ENCODE peak calls at places on chromosomes 13 and 19, in five cellular contexts. I is CD8-positive, alpha-beta memory T cell; N is lung; M is GM23248; F is breast epithelium. S is an unnamed sample.

GRCh38 chr19:45876411-45877197 is 9.3 kb downstream of the IRF2BP1 start:
- DNase-seq in M (peak; percentile 28), F (peak; percentile 72), N (no peak), I (no peak), S (no peak)

GRCh38 chr13:83773961-83774360 is 108.3 kb downstream of the SLITRK1 start:
- DNase-seq in N (no peak), I (no peak), M (peak; percentile 2), F (no peak), S (no peak)

GRCh38 chr13:81658598-81659370 is 1317.9 kb upstream of the SPRY2 start:
- DNase-seq in I (no peak), F (no peak), M (no peak), N (no peak), S (no peak)

GRCh38 chr13:30997697-30998547 is 65.5 kb downstream of the TEX26 start:
- DNase-seq in M (no peak), N (no peak), I (no peak), F (no peak), S (no peak)

GRCh38 chr19:42285988-42286348 is 16.0 kb upstream of the PRR19 start:
- DNase-seq in M (no peak), I (no peak), N (no peak), F (no peak), S (no peak)

GRCh38 chr19:49071860-49072547 is 495 bp downstream of the KCNA7 start:
- DNase-seq in F (no peak), I (no peak), N (no peak), M (peak; percentile 45), S (no peak)

GRCh38 chr13:72126424-72126823 is 259.4 kb upstream of the DACH1 start:
- DNase-seq in F (no peak), M (no peak), N (no peak), I (no peak), S (no peak)

GRCh38 chr19:4537953-4538600 is 1.8 kb downstream of the LRG1 start:
- DNase-seq in N (no peak), M (no peak), I (no peak), F (no peak), S (no peak)

GRCh38 chr19:55578761-55579747 is 1.6 kb downstream of the ZNF579 start:
- DNase-seq in M (no peak), N (no peak), I (no peak), F (no peak), S (no peak)

GRCh38 chr13:113839536-113840204 is 24.2 kb downstream of the GAS6 start:
- DNase-seq in N (no peak), M (no peak), I (no peak), F (no peak), S (no peak)

GRCh38 chr13:43981091-43981490 is 101.4 kb downstream of the LACC1 start:
- DNase-seq in M (no peak), F (no peak), N (no peak), I (no peak), S (no peak)

GRCh38 chr13:65336916-65337315 is 1893.2 kb downstream of the PCDH9 start:
- DNase-seq in M (no peak), I (no peak), F (no peak), N (no peak), S (no peak)

GRCh38 chr13:31639443-31640163 is 99.7 kb upstream of the RXFP2 start:
- DNase-seq in N (no peak), F (no peak), I (no peak), M (peak; percentile 81), S (no peak)

GRCh38 chr13:31929031-31929770 is 102.4 kb upstream of the FRY start:
- DNase-seq in F (no peak), M (peak; percentile 12), I (no peak), N (no peak), S (no peak)

GRCh38 chr13:113658836-113659235 is 838 bp upstream of the ATP4B start:
- DNase-seq in F (no peak), N (no peak), I (no peak), M (no peak), S (no peak)

GRCh38 chr19:15666883-15667282 is 6.0 kb upstream of the CYP4F12 start:
- DNase-seq in N (no peak), I (no peak), M (no peak), F (no peak), S (no peak)

GRCh38 chr19:15666186-15666585 is 6.7 kb upstream of the CYP4F12 start:
- DNase-seq in N (no peak), I (no peak), F (no peak), M (no peak), S (no peak)

GRCh38 chr19:15663245-15663644 is 9.6 kb upstream of the CYP4F12 start:
- DNase-seq in I (no peak), N (no peak), M (no peak), F (no peak), S (no peak)
- H3K9me3 ChIP-seq in I (no peaks in the 10 kb centered on the region), N (peaks cover 10% of the 10 kb centered on the region), M (no peaks in the 10 kb centered on the region), F (no peaks in the 10 kb centered on the region), S (no peaks in the 10 kb centered on the region)

GRCh38 chr19:56821675-56822074 is 18.9 kb downstream of the PEG3 start:
- DNase-seq in F (no peak), I (no peak), N (no peak), M (no peak), S (no peak)

GRCh38 chr19:56823417-56823816 is 17.1 kb downstream of the PEG3 start:
- DNase-seq in M (no peak), N (no peak), F (no peak), I (no peak), S (no peak)

GRCh38 chr19:56821209-56821608 is 19.3 kb downstream of the PEG3 start:
- DNase-seq in N (no peak), M (no peak), I (no peak), F (no peak), S (no peak)

GRCh38 chr19:56823956-56824355 is 16.6 kb downstream of the PEG3 start:
- DNase-seq in N (peak; percentile 19), I (no peak), F (no peak), M (no peak), S (no peak)

DNA sequence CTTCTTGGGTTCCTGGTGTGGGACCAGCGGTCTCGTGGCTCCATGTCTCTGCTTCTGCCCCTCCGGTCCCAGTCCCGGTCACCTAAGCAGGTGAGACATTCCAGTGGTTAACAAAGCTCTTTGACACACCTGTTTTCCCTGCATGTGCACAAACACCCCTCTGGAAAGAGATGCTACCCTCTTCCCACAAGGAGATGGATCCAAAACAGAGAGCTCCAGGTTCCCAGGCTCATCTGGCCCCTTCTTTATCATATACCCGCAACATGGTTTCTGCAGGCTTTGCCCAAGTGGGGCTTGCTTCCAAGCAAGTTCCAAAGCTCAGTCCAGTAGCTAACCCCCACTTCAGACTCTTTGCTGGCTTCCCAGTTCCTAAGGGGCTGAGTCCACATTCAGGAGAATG is 17.8 kb downstream of the PEG3 start:
- DNase-seq in I (no peak), M (no peak), N (no peak), F (no peak), S (no peak)
- H3K9me3 ChIP-seq in I (no peaks in the 10 kb centered on the region), M (no peaks in the 10 kb centered on the region), N (peaks cover 12% of the 10 kb centered on the region), F (no peaks in the 10 kb centered on the region), S (no peaks in the 10 kb centered on the region)

GRCh38 chr19:805600-806550 is 8.6 kb downstream of the PTBP1 start:
- DNase-seq in M (no peak), N (no peak), F (no peak), I (no peak), S (no peak)

GRCh38 chr19:806815-807421 is 9.7 kb downstream of the PTBP1 start:
- DNase-seq in M (no peak), I (no peak), F (no peak), N (no peak), S (no peak)

GRCh38 chr19:805161-805561 is 7.9 kb downstream of the PTBP1 start:
- DNase-seq in F (no peak), M (no peak), N (no peak), I (no peak), S (no peak)

GRCh38 chr19:808176-808741 is 11.0 kb downstream of the PTBP1 start:
- DNase-seq in M (no peak), F (no peak), N (no peak), I (no peak), S (no peak)

DNA sequence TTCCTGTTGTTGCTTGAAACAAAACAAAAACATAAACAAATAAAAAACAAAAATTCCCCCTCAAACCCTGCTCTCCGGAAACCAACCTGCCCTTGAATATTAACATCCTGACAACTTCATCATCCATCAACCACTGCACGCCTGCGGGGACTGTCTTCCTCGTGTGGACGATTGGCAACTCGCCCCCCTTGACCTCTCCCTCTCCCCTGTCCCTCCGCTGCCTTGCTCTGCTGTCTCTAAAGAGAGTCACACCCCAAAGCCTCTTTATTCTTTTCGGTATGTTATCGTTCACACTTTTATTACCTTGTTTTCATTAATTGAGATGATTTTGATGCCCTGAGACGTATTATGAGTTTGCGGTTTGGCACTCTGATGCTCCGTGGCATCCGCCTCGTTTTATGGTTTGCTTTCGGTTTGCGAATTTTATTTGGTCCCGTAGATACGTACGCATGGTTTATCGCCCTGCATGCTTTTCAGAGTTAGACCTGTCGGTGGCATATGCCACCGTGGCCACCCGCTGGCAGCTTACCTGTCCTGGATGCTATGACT is 10.4 kb downstream of the PTBP1 start:
- DNase-seq in M (no peak), N (no peak), I (no peak), F (no peak), S (no peak)
- H3K9me3 ChIP-seq in M (no peaks in the 10 kb centered on the region), N (no peaks in the 10 kb centered on the region), I (no peaks in the 10 kb centered on the region), F (no peaks in the 10 kb centered on the region), S (no peaks in the 10 kb centered on the region)

GRCh38 chr19:9353011-9353410 is 9.8 kb upstream of the ZNF177 start:
- DNase-seq in F (no peak), N (no peak), M (no peak), I (no peak), S (no peak)

GRCh38 chr19:9352505-9352904 is 10.3 kb upstream of the ZNF177 start:
- DNase-seq in M (no peak), F (no peak), I (no peak), N (no peak), S (no peak)

GRCh38 chr19:9348671-9349070 is 14.1 kb upstream of the ZNF177 start:
- DNase-seq in F (no peak), M (no peak), I (no peak), N (no peak), S (no peak)

GRCh38 chr19:9345005-9345404 is 17.8 kb upstream of the ZNF177 start:
- DNase-seq in I (no peak), N (no peak), M (no peak), F (no peak), S (no peak)

GRCh38 chr19:9348253-9348652 is 14.6 kb upstream of the ZNF177 start:
- DNase-seq in I (no peak), M (no peak), N (no peak), F (no peak), S (no peak)
- H3K9me3 ChIP-seq in I (peaks cover 65% of the 10 kb centered on the region), M (peaks cover 22% of the 10 kb centered on the region), N (peaks cover 22% of the 10 kb centered on the region), F (peaks cover 100% of the 10 kb centered on the region), S (peaks cover 21% of the 10 kb centered on the region)

GRCh38 chr13:19169991-19170390 is 11.6 kb downstream of the TUBA3C start:
- DNase-seq in F (no peak), I (no peak), N (no peak), M (no peak), S (no peak)
- H3K9me3 ChIP-seq in F (no peaks in the 10 kb centered on the region), I (no peaks in the 10 kb centered on the region), N (peaks cover 2% of the 10 kb centered on the region), M (no peaks in the 10 kb centered on the region), S (no peaks in the 10 kb centered on the region)

S was measured in T-helper 17 cell.